ENCODE peak calls at places on chromosomes 4 and X, in six cellular contexts. K is bronchial epithelial cell, Y is dorsolateral prefrontal cortex, P is omental fat pad, C is GM13976, F is mesothelial cell of epicardium. A is an unnamed sample.
A peak's percentile ranks its signal among the peaks of the same experiment; 100 is the strongest.

GRCh38 chrX:2192584-2193272 is 308.0 kb downstream of the DHRSX start:
- DNase-seq in K (no peak), Y (no peak), P (no peak), C (no peak), F (no peak), A (no peak)

GRCh38 chr4:120960868-120961267 is 38.3 kb upstream of the PRDM5 start:
- DNase-seq in K (no peak), Y (no peak), P (no peak), C (no peak), F (no peak), A (no peak)

GRCh38 chrX:105460366-105460765 is 239.9 kb upstream of the TEX13A start:
- DNase-seq in K (peak; percentile 43), Y (no peak), P (no peak), C (no peak), F (no peak), A (no peak)

GRCh38 chr4:160375746-160376452 is 1273.0 kb downstream of the RAPGEF2 start:
- DNase-seq in K (peak; percentile 32), Y (no peak), P (no peak), C (no peak), F (no peak), A (no peak)

GRCh38 chrX:121365572-121366161 is 318.3 kb downstream of the GLUD2 start:
- DNase-seq in K (no peak), Y (no peak), P (no peak), C (no peak), F (no peak), A (no peak)

GRCh38 chr4:9924750-9925149 is 96.5 kb downstream of the SLC2A9 start:
- DNase-seq in K (peak; percentile 95), Y (no peak), P (no peak), C (no peak), F (no peak), A (no peak)

GRCh38 chrX:46319750-46320149 is 225.5 kb downstream of the ZNF674 start:
- DNase-seq in K (no peak), Y (no peak), P (no peak), C (no peak), F (no peak), A (no peak)

GRCh38 chr4:77621254-77621653 is 15.6 kb downstream of the CXCL13 start:
- DNase-seq in K (no peak), Y (no peak), P (no peak), C (no peak), F (no peak), A (no peak)

GRCh38 chr4:148330161-148330560 is 112.1 kb downstream of the NR3C2 start:
- DNase-seq in K (no peak), Y (no peak), P (no peak), C (no peak), F (no peak), A (no peak)

DNA sequence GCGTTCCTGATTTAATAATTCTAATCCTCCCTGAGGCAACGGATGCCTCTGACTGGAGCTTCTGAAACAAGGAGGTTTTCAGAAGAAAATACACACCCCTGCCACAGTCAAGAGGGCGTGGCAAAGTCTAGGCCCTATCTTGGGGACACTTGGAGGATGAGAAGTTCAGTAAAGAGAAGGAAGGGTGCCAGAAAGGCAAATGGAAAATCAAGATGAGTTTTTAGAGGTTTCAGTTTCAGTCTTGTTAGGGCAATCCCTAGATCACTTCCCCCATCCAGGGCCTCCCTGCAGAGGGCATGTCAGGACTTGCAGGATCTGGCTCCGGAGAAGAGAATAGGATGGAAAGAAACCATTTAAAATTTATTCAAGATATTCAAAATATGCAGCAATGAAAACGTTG is 28.5 kb upstream of the FGF2 start:
- DNase-seq in K (peak; percentile 84), Y (no peak), P (no peak), C (no peak), F (no peak), A (peak; percentile 95)
- TF ChIP-seq CTCF in K (no peak), Y (no peak), P (no peak), C (no peak), F (no peak), A (no peak)

GRCh38 chr4:183729069-183729406 is 69.9 kb downstream of the TRAPPC11 start:
- DNase-seq in K (no peak), Y (no peak), P (no peak), C (no peak), F (no peak), A (no peak)
- TF ChIP-seq CTCF in K (no peak), Y (no peak), P (no peak), C (no peak), F (no peak), A (no peak)

GRCh38 chr4:36394352-36394903 is 113.0 kb downstream of the DTHD1 start:
- DNase-seq in K (peak; percentile 42), Y (no peak), P (no peak), C (no peak), F (no peak), A (no peak)

GRCh38 chr4:36402008-36402758 is 120.8 kb downstream of the DTHD1 start:
- DNase-seq in K (no peak), Y (no peak), P (no peak), C (no peak), F (no peak), A (no peak)

DNA sequence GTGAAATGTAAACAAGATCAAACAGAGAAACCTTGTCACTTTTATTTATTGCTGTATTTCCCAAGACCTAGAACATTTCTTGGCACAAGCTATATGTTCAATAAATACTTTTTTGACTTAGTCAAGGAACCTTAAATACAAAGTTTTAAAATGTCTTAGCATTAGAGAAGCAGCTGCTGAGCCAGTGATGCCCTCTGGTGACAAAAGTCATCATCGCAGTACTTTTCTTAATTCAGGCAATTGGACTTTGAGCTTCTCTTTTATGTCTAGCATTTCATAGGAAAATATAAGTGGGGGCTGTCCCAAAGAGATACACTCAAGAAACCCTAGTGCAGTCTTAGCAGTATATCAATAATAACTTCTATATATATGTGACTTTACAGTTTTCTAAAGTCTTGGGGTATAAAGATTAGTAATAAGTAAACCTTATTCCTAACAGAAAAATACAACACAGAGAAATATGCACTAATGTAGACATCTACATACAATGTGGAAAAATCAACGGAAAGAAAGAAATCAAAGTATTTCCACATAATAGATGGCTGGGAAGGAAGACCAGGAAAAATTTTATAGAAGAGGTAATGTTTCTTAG is 118.4 kb downstream of the DTHD1 start:
- DNase-seq in K (peak; percentile 52), Y (no peak), P (no peak), C (no peak), F (no peak), A (no peak)
- TF ChIP-seq CTCF in K (peak; percentile 65), Y (peak; percentile 74), P (no peak), C (peak; percentile 67), F (peak; percentile 39), A (no peak)

DNA sequence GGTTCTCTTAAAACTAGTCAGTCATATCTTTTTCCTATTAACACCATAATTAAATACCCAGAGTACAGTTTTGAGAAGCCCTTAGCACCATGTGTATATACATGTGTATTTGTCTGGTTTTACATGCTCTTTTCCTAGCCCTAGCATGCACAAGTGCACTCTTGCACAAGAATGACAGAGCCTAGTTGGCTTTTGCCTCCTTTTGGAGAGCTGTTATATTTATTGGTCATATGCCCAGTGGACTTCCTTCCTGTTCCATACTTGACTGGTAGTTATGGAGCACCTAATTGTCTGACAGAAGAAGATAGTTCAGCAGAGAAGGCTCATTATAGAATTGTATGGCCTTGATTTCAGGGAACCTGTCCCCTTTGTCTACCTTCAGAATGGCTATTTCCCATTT is 155.6 kb downstream of the ARX start:
- DNase-seq in K (no peak), Y (no peak), P (no peak), C (no peak), F (no peak), A (no peak)
- TF ChIP-seq CTCF in K (no peak), Y (no peak), P (no peak), C (no peak), F (no peak), A (no peak)

GRCh38 chrX:68685722-68686683 is 38.5 kb downstream of the STARD8 start:
- DNase-seq in K (no peak), Y (no peak), P (no peak), C (peak; percentile 40), F (no peak), A (no peak)
- TF ChIP-seq CTCF in K (no peak), Y (no peak), P (no peak), C (no peak), F (no peak), A (no peak)

DNA sequence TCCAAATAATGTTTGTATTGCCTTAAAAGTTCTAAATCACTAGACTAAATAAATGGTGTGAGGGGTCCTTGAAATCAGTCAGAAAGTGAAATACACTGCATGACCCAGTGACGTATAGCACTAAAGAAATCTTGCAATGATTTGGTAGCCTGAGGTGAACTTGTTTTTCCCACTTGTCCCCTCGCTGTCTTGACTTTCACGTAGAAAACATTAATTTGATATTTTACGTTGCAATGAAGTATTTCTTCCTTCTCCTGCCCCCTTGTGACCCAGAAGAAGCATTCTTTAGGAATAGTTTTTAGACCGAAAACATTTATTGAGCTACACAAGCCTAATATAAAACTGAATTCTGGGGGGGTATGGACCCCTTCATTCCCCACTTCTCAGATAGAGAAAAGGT is 3.7 kb downstream of the KLB start:
- DNase-seq in K (no peak), Y (no peak), P (no peak), C (no peak), F (no peak), A (no peak)
- TF ChIP-seq CTCF in K (no peak), Y (peak; percentile 32), P (no peak), C (no peak), F (no peak), A (no peak)